ENCODE peak calls at places on chromosomes 1 and 21, in nine cellular contexts. P is pancreas, Y is GM13976, G is left ventricle myocardium inferior, A is A673, H is heart left ventricle, E is GM23338, M is right lobe of liver, R is endothelial cell. K is an unnamed sample.

GRCh38 chr1:29211086-29212030 is 19.4 kb downstream of the MECR start:
- DNase-seq in P (no peak), Y (no peak), G (no peak), A (no peak), H (no peak), E (no peak), M (no peak), R (no peak), K (peak; percentile 48)

GRCh38 chr1:63847308-63847910 is 73.6 kb downstream of the ROR1 start:
- DNase-seq in P (no peak), Y (no peak), G (no peak), A (no peak), H (no peak), E (no peak), M (no peak), R (no peak), K (no peak)

GRCh38 chr21:14306143-14306907 is 76.6 kb downstream of the HSPA13 start:
- DNase-seq in P (no peak), Y (no peak), G (no peak), A (peak; percentile 52), H (no peak), E (no peak), M (no peak), R (no peak), K (no peak)

GRCh38 chr1:50493710-50494109 is 70.5 kb upstream of the DMRTA2 start:
- DNase-seq in P (no peak), Y (no peak), G (no peak), A (no peak), H (no peak), E (no peak), M (no peak), R (no peak), K (no peak)

GRCh38 chr1:89781494-89782126 is 39.2 kb upstream of the LRRC8D start:
- DNase-seq in P (no peak), Y (peak; percentile 40), G (no peak), A (no peak), H (no peak), E (no peak), M (no peak), R (no peak), K (no peak)

GRCh38 chr1:91502138-91502881 is 1.7 kb downstream of the CDC7 start:
- DNase-seq in P (no peak), Y (no peak), G (no peak), A (no peak), H (no peak), E (no peak), M (no peak), R (no peak), K (no peak)

GRCh38 chr1:236021424-236022135 is 43.3 kb downstream of the NID1 start:
- DNase-seq in P (no peak), Y (no peak), G (no peak), A (no peak), H (no peak), E (no peak), M (no peak), R (no peak), K (no peak)

GRCh38 chr1:38119000-38119399 is 72.4 kb upstream of the POU3F1 start:
- DNase-seq in P (no peak), Y (no peak), G (no peak), A (no peak), H (no peak), E (no peak), M (no peak), R (no peak), K (no peak)

GRCh38 chr21:42574234-42575027 is 60.8 kb downstream of the SLC37A1 start:
- DNase-seq in P (no peak), Y (no peak), G (no peak), A (no peak), H (no peak), E (no peak), M (peak; percentile 45), R (no peak), K (no peak)

GRCh38 chr1:7971024-7971423 is 9.5 kb downstream of the PARK7 start:
- DNase-seq in P (no peak), Y (no peak), G (no peak), A (no peak), H (no peak), E (no peak), M (no peak), R (no peak), K (no peak)

GRCh38 chr1:33826311-33826710 is 37.6 kb upstream of the HMGB4 start:
- DNase-seq in P (no peak), Y (no peak), G (no peak), A (no peak), H (no peak), E (no peak), M (no peak), R (no peak), K (no peak)

GRCh38 chr1:21499283-21499945 is 9.8 kb upstream of the ALPL start:
- DNase-seq in P (no peak), Y (no peak), G (no peak), A (no peak), H (no peak), E (no peak), M (no peak), R (no peak), K (no peak)

GRCh38 chr1:59232209-59232608 is 64.7 kb upstream of the FGGY start:
- DNase-seq in P (peak; percentile 65), Y (no peak), G (no peak), A (no peak), H (no peak), E (no peak), M (no peak), R (no peak), K (no peak)

GRCh38 chr1:207097871-207098324 is 6.1 kb upstream of the C4BPA start:
- DNase-seq in P (no peak), Y (peak; percentile 59), G (no peak), A (no peak), H (no peak), E (no peak), M (no peak), R (no peak), K (no peak)

GRCh38 chr1:203324103-203325003 is 19.0 kb downstream of the BTG2 start:
- DNase-seq in P (no peak), Y (no peak), G (no peak), A (no peak), H (peak; percentile 33), E (no peak), M (no peak), R (no peak), K (no peak)

GRCh38 chr21:41622831-41623548 is 115.0 kb upstream of the TMPRSS2 start:
- DNase-seq in P (no peak), Y (no peak), G (no peak), A (no peak), H (no peak), E (no peak), M (no peak), R (no peak), K (no peak)

GRCh38 chr1:174258148-174258550 is 98.8 kb downstream of the RABGAP1L start:
- DNase-seq in P (peak; percentile 36), Y (peak; percentile 32), G (no peak), A (peak; percentile 70), H (no peak), E (peak; percentile 77), M (peak; percentile 49), R (peak; percentile 56), K (peak; percentile 26)

GRCh38 chr21:45002381-45003204 is 62.8 kb downstream of the SLX9 start:
- DNase-seq in P (no peak), Y (no peak), G (peak; percentile 8), A (no peak), H (no peak), E (no peak), M (no peak), R (no peak), K (no peak)

GRCh38 chr21:41377715-41378114 is 15.9 kb downstream of the MX2 start:
- DNase-seq in P (no peak), Y (no peak), G (no peak), A (no peak), H (no peak), E (peak; percentile 21), M (no peak), R (no peak), K (no peak)

GRCh38 chr1:198559362-198559761 is 18.9 kb upstream of the ATP6V1G3 start:
- DNase-seq in P (no peak), Y (no peak), G (no peak), A (no peak), H (no peak), E (no peak), M (no peak), R (no peak), K (no peak)

GRCh38 chr1:188906921-188907641 is 1570.6 kb downstream of the BRINP3 start:
- DNase-seq in P (no peak), Y (no peak), G (no peak), A (no peak), H (no peak), E (no peak), M (no peak), R (no peak), K (no peak)

GRCh38 chr1:188903241-188903640 is 1574.4 kb downstream of the BRINP3 start:
- DNase-seq in P (no peak), Y (no peak), G (no peak), A (no peak), H (no peak), E (no peak), M (no peak), R (no peak), K (no peak)

GRCh38 chr1:188904201-188904600 is 1573.5 kb downstream of the BRINP3 start:
- DNase-seq in P (no peak), Y (no peak), G (no peak), A (no peak), H (no peak), E (peak; percentile 7), M (no peak), R (no peak), K (no peak)
- TF ChIP-seq CTCF in P (no peak), Y (no peak), G (no peak), A (no peak), H (no peak), E (no peak), M (no peak), R (no peak), K (no peak)

GRCh38 chr1:54360165-54361005 is 45.8 kb downstream of the SSBP3 start:
- DNase-seq in P (no peak), Y (peak; percentile 37), G (no peak), A (no peak), H (no peak), E (no peak), M (no peak), R (no peak), K (no peak)
- TF ChIP-seq CTCF in P (no peak), Y (no peak), G (no peak), A (no peak), H (no peak), E (peak; percentile 29), M (no peak), R (no peak), K (peak; percentile 3)

GRCh38 chr1:1563688-1564087 is 11.0 kb downstream of the SSU72 start:
- DNase-seq in P (no peak), Y (no peak), G (no peak), A (no peak), H (no peak), E (no peak), M (no peak), R (no peak), K (no peak)
- TF ChIP-seq CTCF in P (no peak), Y (no peak), G (no peak), A (no peak), H (no peak), E (no peak), M (no peak), R (no peak), K (no peak)

DNA sequence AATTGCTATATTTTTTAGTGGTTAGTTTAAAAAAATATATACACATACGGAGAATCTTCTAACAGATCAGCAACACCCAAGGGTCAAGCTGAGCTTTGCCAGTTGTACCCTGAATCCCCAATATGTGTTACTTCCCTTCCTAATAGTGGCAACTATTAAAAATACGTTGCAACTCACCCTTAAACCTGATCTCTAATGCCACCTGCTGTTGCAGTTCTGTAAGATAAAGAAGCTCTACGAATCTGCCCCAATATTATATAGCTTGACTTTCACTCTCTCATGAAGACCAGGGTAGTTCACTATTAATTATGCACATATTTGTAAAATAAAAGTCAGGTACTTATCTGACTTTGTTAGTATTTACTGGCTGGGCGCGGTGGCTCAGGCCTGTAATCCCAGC is 58.4 kb downstream of the ASH1L start:
- DNase-seq in P (no peak), Y (peak; percentile 49), G (no peak), A (peak; percentile 57), H (no peak), E (peak; percentile 60), M (no peak), R (no peak), K (no peak)
- TF ChIP-seq CTCF in P (no peak), Y (no peak), G (peak; percentile 50), A (peak; percentile 53), H (peak; percentile 32), E (peak; percentile 45), M (peak; percentile 42), R (no peak), K (peak; percentile 74)

K was measured in D721Med.